ENCODE peak calls at places on chromosomes 3 and 15, in ten cellular contexts. One of them, this sample, is unnamed.

GRCh38 chr3:181610973-181611265 is 100.8 kb upstream of the SOX2 start:
- DNase-seq in activated naive CD4-positive, alpha-beta T cell: no peak
- DNase-seq in ACHN: no peak
- DNase-seq in hippocampal formation: no peak
- DNase-seq in left cardiac atrium: no peak
- DNase-seq in GM23248: no peak
- DNase-seq in HFFc6: no peak
- DNase-seq in iPS-NIHi11: no peak
- DNase-seq in colonic mucosa: no peak
- DNase-seq in ELR: no peak
- DNase-seq in this sample: no peak

GRCh38 chr3:65639444-65639843 is 399.3 kb downstream of the MAGI1 start:
- DNase-seq in GM23248: no peak
- DNase-seq in left cardiac atrium: no peak
- DNase-seq in colonic mucosa: no peak
- DNase-seq in HFFc6: no peak
- DNase-seq in ACHN: no peak
- DNase-seq in activated naive CD4-positive, alpha-beta T cell: no peak
- DNase-seq in hippocampal formation: no peak
- DNase-seq in iPS-NIHi11: no peak
- DNase-seq in ELR: no peak
- DNase-seq in this sample: no peak

GRCh38 chr3:126487151-126487771 is 11.6 kb upstream of the ZXDC start:
- DNase-seq in GM23248: peak
- DNase-seq in colonic mucosa: no peak
- DNase-seq in left cardiac atrium: peak
- DNase-seq in iPS-NIHi11: peak
- DNase-seq in activated naive CD4-positive, alpha-beta T cell: no peak
- DNase-seq in ELR: peak
- DNase-seq in hippocampal formation: no peak
- DNase-seq in ACHN: no peak
- DNase-seq in HFFc6: peak
- DNase-seq in this sample: no peak

GRCh38 chr3:52530918-52531635 is 2.6 kb downstream of the NT5DC2 start:
- DNase-seq in hippocampal formation: no peak
- DNase-seq in HFFc6: no peak
- DNase-seq in ELR: no peak
- DNase-seq in left cardiac atrium: peak
- DNase-seq in iPS-NIHi11: no peak
- DNase-seq in GM23248: no peak
- DNase-seq in colonic mucosa: no peak
- DNase-seq in activated naive CD4-positive, alpha-beta T cell: no peak
- DNase-seq in ACHN: no peak
- DNase-seq in this sample: no peak

GRCh38 chr3:188358787-188359493 is 205.0 kb downstream of the LPP start:
- DNase-seq in GM23248: no peak
- DNase-seq in colonic mucosa: no peak
- DNase-seq in hippocampal formation: no peak
- DNase-seq in ACHN: no peak
- DNase-seq in left cardiac atrium: no peak
- DNase-seq in ELR: no peak
- DNase-seq in activated naive CD4-positive, alpha-beta T cell: no peak
- DNase-seq in HFFc6: no peak
- DNase-seq in iPS-NIHi11: no peak
- DNase-seq in this sample: no peak

GRCh38 chr15:78604420-78604819 is 16.4 kb downstream of the CHRNA3 start:
- DNase-seq in iPS-NIHi11: no peak
- DNase-seq in ELR: no peak
- DNase-seq in HFFc6: no peak
- DNase-seq in hippocampal formation: no peak
- DNase-seq in left cardiac atrium: no peak
- DNase-seq in colonic mucosa: no peak
- DNase-seq in activated naive CD4-positive, alpha-beta T cell: no peak
- DNase-seq in GM23248: no peak
- DNase-seq in ACHN: no peak
- DNase-seq in this sample: no peak

GRCh38 chr15:78216276-78217229 is 17.8 kb downstream of the ACSBG1 start:
- DNase-seq in activated naive CD4-positive, alpha-beta T cell: no peak
- DNase-seq in ELR: peak
- DNase-seq in left cardiac atrium: peak
- DNase-seq in ACHN: peak
- DNase-seq in hippocampal formation: peak
- DNase-seq in colonic mucosa: peak
- DNase-seq in GM23248: peak
- DNase-seq in HFFc6: peak
- DNase-seq in iPS-NIHi11: no peak
- DNase-seq in this sample: no peak

GRCh38 chr3:193788189-193788946 is 195.4 kb downstream of the OPA1 start:
- DNase-seq in iPS-NIHi11: peak
- DNase-seq in activated naive CD4-positive, alpha-beta T cell: no peak
- DNase-seq in hippocampal formation: peak
- DNase-seq in colonic mucosa: peak
- DNase-seq in HFFc6: no peak
- DNase-seq in left cardiac atrium: peak
- DNase-seq in ACHN: peak
- DNase-seq in ELR: peak
- DNase-seq in GM23248: peak
- DNase-seq in this sample: peak

GRCh38 chr3:13972679-13973379 is 93.0 kb upstream of the WNT7A start:
- DNase-seq in left cardiac atrium: no peak
- DNase-seq in iPS-NIHi11: no peak
- DNase-seq in activated naive CD4-positive, alpha-beta T cell: no peak
- DNase-seq in HFFc6: no peak
- DNase-seq in GM23248: peak
- DNase-seq in ACHN: no peak
- DNase-seq in colonic mucosa: no peak
- DNase-seq in hippocampal formation: no peak
- DNase-seq in ELR: no peak
- DNase-seq in this sample: peak

GRCh38 chr15:80424381-80424780 is 20.2 kb downstream of the ARNT2 start:
- DNase-seq in iPS-NIHi11: no peak
- DNase-seq in left cardiac atrium: no peak
- DNase-seq in GM23248: no peak
- DNase-seq in ACHN: peak
- DNase-seq in HFFc6: no peak
- DNase-seq in activated naive CD4-positive, alpha-beta T cell: no peak
- DNase-seq in hippocampal formation: no peak
- DNase-seq in colonic mucosa: no peak
- DNase-seq in ELR: peak
- DNase-seq in this sample: no peak

GRCh38 chr3:175941352-175941751 is 1082.2 kb downstream of the NAALADL2 start:
- DNase-seq in left cardiac atrium: no peak
- DNase-seq in hippocampal formation: no peak
- DNase-seq in iPS-NIHi11: peak
- DNase-seq in HFFc6: no peak
- DNase-seq in ACHN: peak
- DNase-seq in GM23248: no peak
- DNase-seq in activated naive CD4-positive, alpha-beta T cell: no peak
- DNase-seq in ELR: peak
- DNase-seq in colonic mucosa: peak
- DNase-seq in this sample: peak

This sample was measured in trophoblast cell.